ENCODE peak calls at places on chromosome 18, in six cellular contexts. One of them, this sample, is unnamed.

GRCh38 chr18:28086530-28087172 is 90.3 kb downstream of the CDH2 start:
- DNase-seq in T-cell: no peak
- DNase-seq in NCI-H460: peak; percentile 12
- DNase-seq in activated gamma-delta T cell treated with anti-CD3 and anti-CD28 coated beads, Interleukin-2, amount 50 U/mL, for 16 hours: no peak
- DNase-seq in NCI-H1105: no peak
- DNase-seq in EL: peak; percentile 25
- DNase-seq in this sample: no peak

GRCh38 chr18:56407631-56408030 is 230.8 kb downstream of the TXNL1 start:
- DNase-seq in activated gamma-delta T cell treated with anti-CD3 and anti-CD28 coated beads, Interleukin-2, amount 50 U/mL, for 16 hours: no peak
- DNase-seq in NCI-H460: no peak
- DNase-seq in EL: no peak
- DNase-seq in T-cell: no peak
- DNase-seq in NCI-H1105: no peak
- DNase-seq in this sample: no peak

GRCh38 chr18:11149441-11150270 is at the start of gene PIEZO2:
- DNase-seq in NCI-H1105: peak; percentile 41
- DNase-seq in NCI-H460: no peak
- DNase-seq in T-cell: no peak
- DNase-seq in activated gamma-delta T cell treated with anti-CD3 and anti-CD28 coated beads, Interleukin-2, amount 50 U/mL, for 16 hours: no peak
- DNase-seq in EL: peak; percentile 79
- DNase-seq in this sample: no peak

GRCh38 chr18:9577361-9577760 is 37.0 kb downstream of the PPP4R1 start:
- DNase-seq in EL: peak; percentile 11
- DNase-seq in NCI-H460: no peak
- DNase-seq in activated gamma-delta T cell treated with anti-CD3 and anti-CD28 coated beads, Interleukin-2, amount 50 U/mL, for 16 hours: no peak
- DNase-seq in T-cell: no peak
- DNase-seq in NCI-H1105: no peak
- DNase-seq in this sample: no peak

GRCh38 chr18:42174909-42175308 is 219.9 kb downstream of the PIK3C3 start:
- DNase-seq in activated gamma-delta T cell treated with anti-CD3 and anti-CD28 coated beads, Interleukin-2, amount 50 U/mL, for 16 hours: no peak
- DNase-seq in NCI-H1105: no peak
- DNase-seq in NCI-H460: no peak
- DNase-seq in T-cell: no peak
- DNase-seq in EL: peak; percentile 3
- DNase-seq in this sample: no peak

GRCh38 chr18:57942090-57942489 is 101.9 kb upstream of the NEDD4L start:
- DNase-seq in NCI-H1105: no peak
- DNase-seq in T-cell: no peak
- DNase-seq in NCI-H460: peak; percentile 39
- DNase-seq in EL: no peak
- DNase-seq in activated gamma-delta T cell treated with anti-CD3 and anti-CD28 coated beads, Interleukin-2, amount 50 U/mL, for 16 hours: no peak
- DNase-seq in this sample: no peak

GRCh38 chr18:46324556-46324955 is 220.4 kb downstream of the HAUS1 start:
- DNase-seq in T-cell: no peak
- DNase-seq in EL: peak; percentile 52
- DNase-seq in NCI-H1105: no peak
- DNase-seq in activated gamma-delta T cell treated with anti-CD3 and anti-CD28 coated beads, Interleukin-2, amount 50 U/mL, for 16 hours: no peak
- DNase-seq in NCI-H460: peak; percentile 17
- DNase-seq in this sample: peak; percentile 38

GRCh38 chr18:10304853-10305252 is 149.6 kb upstream of the APCDD1 start:
- DNase-seq in EL: peak; percentile 74
- DNase-seq in NCI-H1105: no peak
- DNase-seq in T-cell: no peak
- DNase-seq in activated gamma-delta T cell treated with anti-CD3 and anti-CD28 coated beads, Interleukin-2, amount 50 U/mL, for 16 hours: no peak
- DNase-seq in NCI-H460: no peak
- DNase-seq in this sample: no peak

GRCh38 chr18:77132369-77133050 is at the start of gene MBP:
- DNase-seq in T-cell: peak; percentile 54
- DNase-seq in EL: no peak
- DNase-seq in NCI-H1105: peak; percentile 70
- DNase-seq in NCI-H460: peak; percentile 19
- DNase-seq in activated gamma-delta T cell treated with anti-CD3 and anti-CD28 coated beads, Interleukin-2, amount 50 U/mL, for 16 hours: peak; percentile 51
- DNase-seq in this sample: peak; percentile 65

GRCh38 chr18:46071615-46071893 is 506 bp downstream of the PSTPIP2 start:
- DNase-seq in T-cell: no peak
- DNase-seq in NCI-H1105: no peak
- DNase-seq in EL: no peak
- DNase-seq in NCI-H460: no peak
- DNase-seq in activated gamma-delta T cell treated with anti-CD3 and anti-CD28 coated beads, Interleukin-2, amount 50 U/mL, for 16 hours: no peak
- DNase-seq in this sample: no peak

GRCh38 chr18:67400502-67401117 is 115.9 kb downstream of the DSEL start:
- DNase-seq in NCI-H460: no peak
- DNase-seq in NCI-H1105: no peak
- DNase-seq in T-cell: no peak
- DNase-seq in activated gamma-delta T cell treated with anti-CD3 and anti-CD28 coated beads, Interleukin-2, amount 50 U/mL, for 16 hours: no peak
- DNase-seq in EL: peak; percentile 46
- DNase-seq in this sample: no peak

GRCh38 chr18:80023173-80023572 is 11.1 kb upstream of the RBFA start:
- DNase-seq in T-cell: no peak
- DNase-seq in NCI-H1105: no peak
- DNase-seq in activated gamma-delta T cell treated with anti-CD3 and anti-CD28 coated beads, Interleukin-2, amount 50 U/mL, for 16 hours: no peak
- DNase-seq in EL: no peak
- DNase-seq in NCI-H460: no peak
- DNase-seq in this sample: no peak

GRCh38 chr18:31274915-31275314 is 43.0 kb upstream of the DSG1 start:
- DNase-seq in NCI-H1105: peak; percentile 74
- DNase-seq in NCI-H460: peak; percentile 53
- DNase-seq in T-cell: no peak
- DNase-seq in EL: no peak
- DNase-seq in activated gamma-delta T cell treated with anti-CD3 and anti-CD28 coated beads, Interleukin-2, amount 50 U/mL, for 16 hours: no peak
- DNase-seq in this sample: no peak

GRCh38 chr18:52685316-52685715 is 345.3 kb downstream of the DCC start:
- DNase-seq in NCI-H460: no peak
- DNase-seq in EL: no peak
- DNase-seq in NCI-H1105: no peak
- DNase-seq in T-cell: no peak
- DNase-seq in activated gamma-delta T cell treated with anti-CD3 and anti-CD28 coated beads, Interleukin-2, amount 50 U/mL, for 16 hours: no peak
- DNase-seq in this sample: no peak

GRCh38 chr18:55547705-55548056 is 40.3 kb downstream of the TCF4 start:
- DNase-seq in T-cell: no peak
- DNase-seq in EL: no peak
- DNase-seq in activated gamma-delta T cell treated with anti-CD3 and anti-CD28 coated beads, Interleukin-2, amount 50 U/mL, for 16 hours: no peak
- DNase-seq in NCI-H1105: no peak
- DNase-seq in NCI-H460: no peak
- DNase-seq in this sample: no peak